ENCODE peak calls at places on chromosome 9, in five cellular contexts. J, N, V, R and Z are unnamed samples.
A peak's percentile ranks its signal among the peaks of the same experiment; 100 is the strongest.

GRCh38 chr9:96514108-96514824 is 64.3 kb downstream of the HABP4 start:
- DNase-seq in V (no peak), R (no peak), J (no peak), N (no peak), Z (no peak)

GRCh38 chr9:117160254-117160653 is 254.6 kb downstream of the ASTN2 start:
- DNase-seq in J (no peak), V (peak; percentile 11), N (no peak), R (no peak), Z (no peak)

GRCh38 chr9:109349431-109349846 is 28.6 kb upstream of the EPB41L4B start:
- DNase-seq in N (no peak), V (no peak), R (no peak), J (no peak), Z (no peak)

GRCh38 chr9:111150241-111150640 is 112.0 kb upstream of the LPAR1 start:
- DNase-seq in V (no peak), N (no peak), J (no peak), R (no peak), Z (no peak)

GRCh38 chr9:135335691-135336181 is 143.8 kb upstream of the PPP1R26 start:
- DNase-seq in N (no peak), J (no peak), V (no peak), R (no peak), Z (no peak)

GRCh38 chr9:129436751-129437625 is 183.9 kb downstream of the C9orf50 start:
- DNase-seq in J (peak; percentile 41), R (no peak), V (no peak), N (peak; percentile 78), Z (peak; percentile 72)

GRCh38 chr9:137761032-137761431 is 116.5 kb upstream of the CACNA1B start:
- DNase-seq in V (peak; percentile 84), N (no peak), J (no peak), R (peak; percentile 67), Z (no peak)

GRCh38 chr9:129221979-129222635 is 44.0 kb upstream of the IER5L start:
- DNase-seq in N (no peak), V (no peak), J (no peak), R (no peak), Z (no peak)

GRCh38 chr9:137077010-137077747 is at the start of gene UAP1L1:
- DNase-seq in R (peak; percentile 77), J (peak; percentile 39), V (peak; percentile 86), N (peak; percentile 85), Z (peak; percentile 61)

GRCh38 chr9:93586290-93587057 is 10.1 kb downstream of the PHF2 start:
- DNase-seq in V (no peak), N (no peak), R (no peak), J (no peak), Z (no peak)

GRCh38 chr9:121939643-121940042 is 153.5 kb downstream of the TTLL11 start:
- DNase-seq in N (no peak), V (no peak), R (no peak), J (no peak), Z (no peak)

GRCh38 chr9:121367651-121368510 is 2.2 kb downstream of the STOM start:
- DNase-seq in N (no peak), J (no peak), R (no peak), V (no peak), Z (no peak)

GRCh38 chr9:93125331-93125894 is 8.6 kb downstream of the NINJ1 start:
- DNase-seq in V (no peak), R (no peak), N (no peak), J (no peak), Z (no peak)

GRCh38 chr9:134881313-134881670 is 682 bp downstream of the FCN2 start:
- DNase-seq in V (no peak), N (no peak), R (no peak), J (no peak), Z (no peak)

GRCh38 chr9:135664266-135664665 is 1.2 kb downstream of the LCN9 start:
- DNase-seq in V (no peak), R (no peak), N (no peak), J (no peak), Z (no peak)

GRCh38 chr9:94511134-94511942 is 43.5 kb upstream of the PCAT7 start:
- DNase-seq in J (no peak), N (no peak), R (no peak), V (no peak), Z (no peak)

GRCh38 chr9:121852646-121853616 is 201.5 kb downstream of the DAB2IP start:
- DNase-seq in V (no peak), J (no peak), R (no peak), N (peak; percentile 38), Z (no peak)

GRCh38 chr9:134778156-134778555 is 102.5 kb upstream of the FCN2 start:
- DNase-seq in R (no peak), J (no peak), V (peak; percentile 22), N (no peak), Z (no peak)

GRCh38 chr9:136644593-136645342 is 17.9 kb upstream of the EGFL7 start:
- DNase-seq in R (peak; percentile 61), J (peak; percentile 84), N (peak; percentile 91), V (peak; percentile 66), Z (peak; percentile 80)

GRCh38 chr9:109277451-109277850 is 43.4 kb downstream of the EPB41L4B start:
- DNase-seq in V (no peak), N (no peak), J (no peak), R (no peak), Z (no peak)

GRCh38 chr9:99906403-99907207 is at the start of gene STX17:
- DNase-seq in V (peak; percentile 82), J (peak; percentile 85), N (peak; percentile 83), R (peak; percentile 85), Z (peak; percentile 89)
- TF ChIP-seq CTCF in V (no peak), J (no peak), N (no peak), R (no peak), Z (no peak)

GRCh38 chr9:38441347-38442085 is 17.3 kb upstream of the IGFBPL1 start:
- DNase-seq in V (no peak), J (no peak), R (no peak), N (no peak), Z (no peak)
- TF ChIP-seq CTCF in V (no peak), J (no peak), R (no peak), N (no peak), Z (no peak)

DNA sequence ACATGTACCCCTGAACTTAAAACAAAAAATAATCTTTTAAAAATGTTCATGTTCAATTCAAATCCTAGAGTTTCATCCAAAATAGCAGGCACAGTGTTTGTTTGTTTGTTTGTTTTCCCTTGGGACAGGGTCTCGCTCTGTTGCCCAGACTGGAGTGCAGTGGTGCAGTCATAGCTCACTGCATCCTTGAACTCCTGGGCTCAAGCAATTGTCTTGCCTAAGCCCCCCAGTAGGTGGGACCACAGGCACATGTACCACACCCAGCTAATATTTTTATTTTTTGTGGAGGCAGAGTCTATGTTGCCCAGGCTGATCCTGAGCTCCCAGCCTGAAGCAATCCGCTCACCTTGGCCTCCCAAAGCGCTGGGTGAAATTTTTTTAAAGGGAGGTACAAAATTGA is 5.0 kb upstream of the POLR1E start:
- DNase-seq in R (no peak), V (no peak), J (no peak), N (no peak), Z (peak; percentile 17)
- TF ChIP-seq CTCF in R (no peak), V (no peak), J (no peak), N (no peak), Z (peak; percentile 21)

DNA sequence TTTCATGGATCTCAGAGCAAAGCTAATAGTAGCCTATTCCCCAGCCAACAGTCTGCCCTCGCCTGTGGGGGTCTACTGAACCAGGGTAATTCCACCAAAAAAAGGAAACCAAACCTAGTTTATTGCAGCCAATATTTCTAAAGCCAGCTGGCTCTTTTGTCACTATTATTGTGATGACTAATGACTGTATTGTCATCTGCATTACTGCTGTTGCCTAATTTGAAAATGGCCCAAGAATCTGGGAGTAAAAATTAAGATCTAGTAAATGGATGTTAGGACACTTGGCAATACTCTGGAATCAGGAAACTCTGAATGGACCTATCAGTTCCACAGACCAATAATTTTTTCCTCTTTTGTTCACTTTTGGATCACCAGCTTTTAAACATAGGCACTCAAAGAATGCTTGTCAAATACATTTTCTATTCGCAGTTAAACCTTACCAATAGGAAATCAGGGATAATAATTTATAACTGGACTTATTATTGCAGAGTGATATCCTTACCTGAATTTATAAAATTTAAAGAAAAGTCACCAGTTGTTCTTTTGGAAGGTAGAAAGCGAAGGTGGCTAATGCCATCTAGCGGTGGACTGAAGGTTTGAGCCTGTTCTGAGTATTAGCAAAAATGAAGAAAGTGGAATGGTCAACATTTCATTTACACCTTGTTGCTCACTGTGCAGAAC is 69.2 kb downstream of the SYK start:
- DNase-seq in N (no peak), R (no peak), J (peak; percentile 24), V (peak; percentile 62), Z (peak; percentile 36)
- TF ChIP-seq CTCF in N (peak; percentile 93), R (peak; percentile 83), J (peak; percentile 81), V (peak; percentile 82), Z (peak; percentile 96)

GRCh38 chr9:36415822-36416515 is 15.9 kb upstream of the RNF38 start:
- DNase-seq in R (no peak), N (no peak), J (no peak), V (no peak), Z (peak; percentile 8)
- TF ChIP-seq CTCF in R (no peak), N (no peak), J (no peak), V (no peak), Z (no peak)

GRCh38 chr9:98235126-98235525 is 20.3 kb downstream of the TBC1D2 start:
- DNase-seq in R (no peak), V (no peak), N (no peak), J (no peak), Z (no peak)

GRCh38 chr9:98236881-98237487 is 18.5 kb downstream of the TBC1D2 start:
- DNase-seq in R (no peak), N (no peak), V (no peak), J (no peak), Z (no peak)

GRCh38 chr9:98232926-98233325 is 22.5 kb downstream of the TBC1D2 start:
- DNase-seq in R (no peak), V (no peak), N (no peak), J (no peak), Z (no peak)

GRCh38 chr9:98231770-98232478 is 23.5 kb downstream of the TBC1D2 start:
- DNase-seq in R (no peak), V (no peak), N (no peak), J (no peak), Z (no peak)

GRCh38 chr9:98234231-98234825 is 21.1 kb downstream of the TBC1D2 start:
- DNase-seq in J (no peak), N (no peak), R (no peak), V (no peak), Z (no peak)
- TF ChIP-seq CTCF in J (no peak), N (no peak), R (no peak), V (no peak), Z (no peak)